ENCODE peak calls at places on chromosomes 7 and 10, in ten cellular contexts. One of them, this sample, is unnamed.

GRCh38 chr7:132475037-132475668 is 101.1 kb downstream of the PLXNA4 start:
- DNase-seq in mesothelial cell of epicardium: no peak
- DNase-seq in suprapubic skin: no peak
- DNase-seq in stomach: no peak
- DNase-seq in activated CD4-positive, alpha-beta T cell treated with anti-CD3 and anti-CD28 coated beads, Interleukin-2, amount 10 ng/mL, durations not matched to agents 7 days and 5 days: no peak
- DNase-seq in epithelial cell of prostate: no peak
- DNase-seq in amniotic stem cell: no peak
- DNase-seq in chondrocyte: no peak
- DNase-seq in substantia nigra: no peak
- DNase-seq in NCI-H1092 treated with DMSO at 0.1 percent for 48 hours: no peak
- DNase-seq in this sample: no peak

GRCh38 chr10:75234683-75235374 is 928 bp downstream of the COMTD1 start:
- DNase-seq in suprapubic skin: peak; percentile 82
- DNase-seq in mesothelial cell of epicardium: no peak
- DNase-seq in NCI-H1092 treated with DMSO at 0.1 percent for 48 hours: peak; percentile 28
- DNase-seq in chondrocyte: no peak
- DNase-seq in activated CD4-positive, alpha-beta T cell treated with anti-CD3 and anti-CD28 coated beads, Interleukin-2, amount 10 ng/mL, durations not matched to agents 7 days and 5 days: no peak
- DNase-seq in substantia nigra: no peak
- DNase-seq in stomach: peak; percentile 72
- DNase-seq in epithelial cell of prostate: no peak
- DNase-seq in amniotic stem cell: no peak
- DNase-seq in this sample: no peak

GRCh38 chr7:82015751-82016150 is 245.9 kb upstream of the HGF start:
- DNase-seq in NCI-H1092 treated with DMSO at 0.1 percent for 48 hours: no peak
- DNase-seq in mesothelial cell of epicardium: no peak
- DNase-seq in substantia nigra: no peak
- DNase-seq in epithelial cell of prostate: peak; percentile 3
- DNase-seq in suprapubic skin: no peak
- DNase-seq in chondrocyte: no peak
- DNase-seq in stomach: no peak
- DNase-seq in amniotic stem cell: no peak
- DNase-seq in activated CD4-positive, alpha-beta T cell treated with anti-CD3 and anti-CD28 coated beads, Interleukin-2, amount 10 ng/mL, durations not matched to agents 7 days and 5 days: no peak
- DNase-seq in this sample: no peak

GRCh38 chr7:105666324-105666723 is 85.0 kb upstream of the EFCAB10 start:
- DNase-seq in substantia nigra: no peak
- DNase-seq in stomach: no peak
- DNase-seq in NCI-H1092 treated with DMSO at 0.1 percent for 48 hours: no peak
- DNase-seq in activated CD4-positive, alpha-beta T cell treated with anti-CD3 and anti-CD28 coated beads, Interleukin-2, amount 10 ng/mL, durations not matched to agents 7 days and 5 days: no peak
- DNase-seq in amniotic stem cell: no peak
- DNase-seq in suprapubic skin: no peak
- DNase-seq in epithelial cell of prostate: no peak
- DNase-seq in chondrocyte: no peak
- DNase-seq in mesothelial cell of epicardium: no peak
- DNase-seq in this sample: no peak

GRCh38 chr7:42456267-42456666 is 219.3 kb upstream of the GLI3 start:
- DNase-seq in mesothelial cell of epicardium: no peak
- DNase-seq in epithelial cell of prostate: no peak
- DNase-seq in NCI-H1092 treated with DMSO at 0.1 percent for 48 hours: no peak
- DNase-seq in activated CD4-positive, alpha-beta T cell treated with anti-CD3 and anti-CD28 coated beads, Interleukin-2, amount 10 ng/mL, durations not matched to agents 7 days and 5 days: no peak
- DNase-seq in suprapubic skin: no peak
- DNase-seq in amniotic stem cell: no peak
- DNase-seq in stomach: no peak
- DNase-seq in chondrocyte: no peak
- DNase-seq in substantia nigra: no peak
- DNase-seq in this sample: no peak

GRCh38 chr10:7789390-7789789 is 1.4 kb downstream of the ATP5F1C start:
- DNase-seq in substantia nigra: no peak
- DNase-seq in amniotic stem cell: no peak
- DNase-seq in activated CD4-positive, alpha-beta T cell treated with anti-CD3 and anti-CD28 coated beads, Interleukin-2, amount 10 ng/mL, durations not matched to agents 7 days and 5 days: no peak
- DNase-seq in chondrocyte: no peak
- DNase-seq in suprapubic skin: no peak
- DNase-seq in NCI-H1092 treated with DMSO at 0.1 percent for 48 hours: peak; percentile 36
- DNase-seq in epithelial cell of prostate: no peak
- DNase-seq in mesothelial cell of epicardium: no peak
- DNase-seq in stomach: no peak
- DNase-seq in this sample: no peak

GRCh38 chr7:108413782-108414492 is 42.3 kb downstream of the NRCAM start:
- DNase-seq in mesothelial cell of epicardium: no peak
- DNase-seq in activated CD4-positive, alpha-beta T cell treated with anti-CD3 and anti-CD28 coated beads, Interleukin-2, amount 10 ng/mL, durations not matched to agents 7 days and 5 days: no peak
- DNase-seq in amniotic stem cell: no peak
- DNase-seq in epithelial cell of prostate: peak; percentile 22
- DNase-seq in NCI-H1092 treated with DMSO at 0.1 percent for 48 hours: no peak
- DNase-seq in chondrocyte: no peak
- DNase-seq in stomach: no peak
- DNase-seq in suprapubic skin: no peak
- DNase-seq in substantia nigra: no peak
- DNase-seq in this sample: no peak

GRCh38 chr7:23530355-23530754 is 1.4 kb downstream of the TRA2A start:
- DNase-seq in mesothelial cell of epicardium: no peak
- DNase-seq in substantia nigra: no peak
- DNase-seq in epithelial cell of prostate: no peak
- DNase-seq in NCI-H1092 treated with DMSO at 0.1 percent for 48 hours: no peak
- DNase-seq in chondrocyte: no peak
- DNase-seq in suprapubic skin: no peak
- DNase-seq in stomach: no peak
- DNase-seq in activated CD4-positive, alpha-beta T cell treated with anti-CD3 and anti-CD28 coated beads, Interleukin-2, amount 10 ng/mL, durations not matched to agents 7 days and 5 days: peak; percentile 63
- DNase-seq in amniotic stem cell: no peak
- DNase-seq in this sample: no peak

This sample was measured in CD14-positive monocyte.